ENCODE peak calls at places on chromosomes 16 and 17, in six cellular contexts. One of them, this sample, is unnamed.

GRCh38 chr16:87808108-87808507 is 42.3 kb upstream of the KLHDC4 start:
- DNase-seq in mesenchymal stem cell: no peak
- DNase-seq in H9: no peak
- DNase-seq in astrocyte: no peak
- DNase-seq in neuronal stem cell: no peak
- DNase-seq in MM.1S: no peak
- DNase-seq in this sample: no peak

GRCh38 chr16:46980926-46981325 is 7.5 kb upstream of the DNAJA2 start:
- DNase-seq in astrocyte: no peak
- DNase-seq in MM.1S: no peak
- DNase-seq in H9: no peak
- DNase-seq in mesenchymal stem cell: no peak
- DNase-seq in neuronal stem cell: no peak
- DNase-seq in this sample: no peak

GRCh38 chr17:44137891-44138709 is 3.6 kb upstream of the HROB start:
- DNase-seq in astrocyte: peak
- DNase-seq in H9: peak
- DNase-seq in mesenchymal stem cell: peak
- DNase-seq in MM.1S: no peak
- DNase-seq in neuronal stem cell: peak
- DNase-seq in this sample: peak

GRCh38 chr16:65154321-65154720 is 32.5 kb upstream of the CDH11 start:
- DNase-seq in neuronal stem cell: peak
- DNase-seq in H9: peak
- DNase-seq in MM.1S: no peak
- DNase-seq in astrocyte: peak
- DNase-seq in mesenchymal stem cell: peak
- DNase-seq in this sample: no peak

GRCh38 chr16:86874141-86874540 is 295.8 kb downstream of the FOXL1 start:
- DNase-seq in neuronal stem cell: no peak
- DNase-seq in astrocyte: no peak
- DNase-seq in mesenchymal stem cell: peak
- DNase-seq in MM.1S: no peak
- DNase-seq in H9: peak
- DNase-seq in this sample: no peak

GRCh38 chr16:15708096-15708495 is 58.1 kb downstream of the NDE1 start:
- DNase-seq in mesenchymal stem cell: peak
- DNase-seq in astrocyte: peak
- DNase-seq in H9: no peak
- DNase-seq in MM.1S: no peak
- DNase-seq in neuronal stem cell: no peak
- DNase-seq in this sample: no peak

GRCh38 chr16:73023752-73024570 is 24.0 kb downstream of the ZFHX3 start:
- DNase-seq in mesenchymal stem cell: no peak
- DNase-seq in H9: no peak
- DNase-seq in MM.1S: no peak
- DNase-seq in neuronal stem cell: no peak
- DNase-seq in astrocyte: no peak
- DNase-seq in this sample: no peak

GRCh38 chr17:10737168-10737622 is 7.4 kb upstream of the TMEM220 start:
- DNase-seq in neuronal stem cell: no peak
- DNase-seq in H9: peak
- DNase-seq in MM.1S: peak
- DNase-seq in astrocyte: peak
- DNase-seq in mesenchymal stem cell: peak
- DNase-seq in this sample: no peak

GRCh38 chr16:3022697-3023414 is 886 bp downstream of the HCFC1R1 start:
- DNase-seq in neuronal stem cell: no peak
- DNase-seq in mesenchymal stem cell: peak
- DNase-seq in MM.1S: peak
- DNase-seq in astrocyte: no peak
- DNase-seq in H9: no peak
- DNase-seq in this sample: no peak

GRCh38 chr16:89257281-89257731 is 39.8 kb downstream of the ZNF778 start:
- DNase-seq in neuronal stem cell: no peak
- DNase-seq in mesenchymal stem cell: no peak
- DNase-seq in H9: peak
- DNase-seq in astrocyte: no peak
- DNase-seq in MM.1S: no peak
- DNase-seq in this sample: no peak

GRCh38 chr17:58693751-58694150 is 1.3 kb downstream of the RAD51C start:
- DNase-seq in H9: no peak
- DNase-seq in neuronal stem cell: no peak
- DNase-seq in mesenchymal stem cell: no peak
- DNase-seq in MM.1S: no peak
- DNase-seq in astrocyte: no peak
- DNase-seq in this sample: no peak
- H3K9ac ChIP-seq in H9: no peak
- H3K9ac ChIP-seq in neuronal stem cell: no peak
- H3K9ac ChIP-seq in mesenchymal stem cell: peak
- H3K9ac ChIP-seq in MM.1S: no peak
- H3K9ac ChIP-seq in astrocyte: peak
- H3K9ac ChIP-seq in this sample: peak

GRCh38 chr16:1379054-1379862 is 27.5 kb downstream of the GNPTG start:
- DNase-seq in H9: no peak
- DNase-seq in astrocyte: peak
- DNase-seq in mesenchymal stem cell: peak
- DNase-seq in MM.1S: peak
- DNase-seq in neuronal stem cell: peak
- DNase-seq in this sample: peak
- H3K9ac ChIP-seq in H9: peak
- H3K9ac ChIP-seq in astrocyte: peak
- H3K9ac ChIP-seq in mesenchymal stem cell: peak
- H3K9ac ChIP-seq in MM.1S: peak
- H3K9ac ChIP-seq in neuronal stem cell: peak
- H3K9ac ChIP-seq in this sample: peak

DNA sequence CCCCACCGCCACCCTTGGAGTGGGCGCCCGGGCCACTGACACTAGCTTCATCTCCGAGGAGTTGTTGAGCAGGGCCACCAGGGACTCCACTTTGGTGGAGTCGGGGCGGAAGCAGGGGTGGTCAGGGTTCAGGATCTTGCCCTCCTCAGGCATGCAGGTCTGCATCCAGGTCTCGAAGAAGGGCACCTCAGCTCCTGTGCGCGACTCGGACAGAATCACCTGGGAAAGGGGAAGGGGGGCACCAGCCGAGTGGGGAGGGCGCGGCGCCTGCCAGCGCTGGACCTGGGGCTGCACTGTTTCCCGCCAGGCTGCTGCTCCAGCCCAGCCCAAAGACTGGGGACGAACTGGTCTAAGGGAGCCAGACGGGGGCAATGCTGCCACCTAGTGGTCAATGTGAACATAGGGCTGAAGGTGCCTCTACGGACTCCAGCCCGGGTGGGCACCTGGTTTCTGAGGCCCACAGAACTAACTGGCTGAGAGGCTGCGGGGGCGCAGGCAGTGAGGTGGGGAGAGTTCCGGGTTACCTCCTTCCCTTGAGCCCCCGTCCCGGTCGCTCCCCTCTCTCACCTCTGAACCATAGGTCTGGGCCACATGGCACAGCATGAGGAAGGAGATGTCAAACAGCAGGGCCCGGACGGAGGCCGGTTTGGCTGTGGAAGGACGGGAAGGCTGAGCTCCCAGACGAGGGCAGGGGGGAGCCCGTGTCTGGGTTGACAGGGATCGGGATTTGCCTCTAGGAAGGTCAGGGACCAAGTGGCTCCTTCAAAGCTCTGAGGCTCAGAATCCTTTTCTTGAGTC is 11.8 kb downstream of the CSF3 start:
- DNase-seq in H9: peak
- DNase-seq in MM.1S: peak
- DNase-seq in neuronal stem cell: peak
- DNase-seq in astrocyte: peak
- DNase-seq in mesenchymal stem cell: peak
- DNase-seq in this sample: peak
- H3K9ac ChIP-seq in H9: no peak
- H3K9ac ChIP-seq in MM.1S: no peak
- H3K9ac ChIP-seq in neuronal stem cell: no peak
- H3K9ac ChIP-seq in astrocyte: no peak
- H3K9ac ChIP-seq in mesenchymal stem cell: peak
- H3K9ac ChIP-seq in this sample: peak

GRCh38 chr17:65743313-65743665 is 181.8 kb upstream of the AXIN2 start:
- DNase-seq in neuronal stem cell: no peak
- DNase-seq in mesenchymal stem cell: no peak
- DNase-seq in astrocyte: peak
- DNase-seq in MM.1S: no peak
- DNase-seq in H9: no peak
- DNase-seq in this sample: no peak
- H3K9ac ChIP-seq in neuronal stem cell: no peak
- H3K9ac ChIP-seq in mesenchymal stem cell: peak
- H3K9ac ChIP-seq in astrocyte: peak
- H3K9ac ChIP-seq in MM.1S: no peak
- H3K9ac ChIP-seq in H9: no peak
- H3K9ac ChIP-seq in this sample: no peak

DNA sequence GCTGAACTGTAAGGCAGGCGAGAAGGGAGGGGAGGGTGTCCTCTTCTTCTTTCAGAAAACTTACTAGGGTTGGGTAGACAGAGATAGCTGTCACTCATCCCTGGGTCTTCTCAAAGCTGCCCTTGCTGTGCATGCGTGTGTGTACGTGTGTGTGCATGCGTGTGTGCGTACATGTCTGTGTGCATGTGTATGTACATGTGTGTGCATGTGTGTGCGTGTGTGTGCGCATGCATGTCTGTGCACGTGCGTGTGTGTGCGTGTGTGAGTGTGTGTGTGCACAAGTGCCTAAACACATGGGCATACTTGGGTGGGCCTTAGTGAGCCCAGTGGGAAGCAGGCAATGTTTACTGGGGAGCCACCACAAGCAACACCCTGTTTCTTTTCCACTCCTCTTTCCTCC is 154.8 kb upstream of the TNRC6C start:
- DNase-seq in H9: no peak
- DNase-seq in MM.1S: no peak
- DNase-seq in mesenchymal stem cell: no peak
- DNase-seq in neuronal stem cell: no peak
- DNase-seq in astrocyte: no peak
- DNase-seq in this sample: no peak
- H3K9ac ChIP-seq in H9: no peak
- H3K9ac ChIP-seq in MM.1S: no peak
- H3K9ac ChIP-seq in mesenchymal stem cell: no peak
- H3K9ac ChIP-seq in neuronal stem cell: peak
- H3K9ac ChIP-seq in astrocyte: no peak
- H3K9ac ChIP-seq in this sample: no peak

GRCh38 chr17:50920041-50920410 is 53.9 kb upstream of the TOB1 start:
- DNase-seq in mesenchymal stem cell: no peak
- DNase-seq in H9: no peak
- DNase-seq in neuronal stem cell: no peak
- DNase-seq in astrocyte: no peak
- DNase-seq in MM.1S: no peak
- DNase-seq in this sample: no peak

GRCh38 chr17:50917418-50917743 is 51.2 kb upstream of the TOB1 start:
- DNase-seq in mesenchymal stem cell: no peak
- DNase-seq in H9: peak
- DNase-seq in astrocyte: no peak
- DNase-seq in neuronal stem cell: no peak
- DNase-seq in MM.1S: no peak
- DNase-seq in this sample: no peak

GRCh38 chr17:50919321-50920040 is 53.3 kb upstream of the TOB1 start:
- DNase-seq in mesenchymal stem cell: peak
- DNase-seq in H9: peak
- DNase-seq in MM.1S: peak
- DNase-seq in astrocyte: peak
- DNase-seq in neuronal stem cell: peak
- DNase-seq in this sample: no peak

GRCh38 chr17:50918071-50918932 is 52.1 kb upstream of the TOB1 start:
- DNase-seq in neuronal stem cell: no peak
- DNase-seq in H9: no peak
- DNase-seq in MM.1S: no peak
- DNase-seq in mesenchymal stem cell: no peak
- DNase-seq in astrocyte: no peak
- DNase-seq in this sample: no peak

GRCh38 chr17:50918933-50919296 is 52.8 kb upstream of the TOB1 start:
- DNase-seq in neuronal stem cell: no peak
- DNase-seq in mesenchymal stem cell: peak
- DNase-seq in H9: no peak
- DNase-seq in MM.1S: no peak
- DNase-seq in astrocyte: peak
- DNase-seq in this sample: no peak
- H3K9ac ChIP-seq in neuronal stem cell: no peak
- H3K9ac ChIP-seq in mesenchymal stem cell: peak
- H3K9ac ChIP-seq in H9: no peak
- H3K9ac ChIP-seq in MM.1S: peak
- H3K9ac ChIP-seq in astrocyte: peak
- H3K9ac ChIP-seq in this sample: no peak

GRCh38 chr17:78972507-78973105 is 7.1 kb downstream of the LGALS3BP start:
- DNase-seq in mesenchymal stem cell: no peak
- DNase-seq in MM.1S: no peak
- DNase-seq in H9: no peak
- DNase-seq in neuronal stem cell: no peak
- DNase-seq in astrocyte: no peak
- DNase-seq in this sample: no peak

GRCh38 chr17:78973196-78973595 is 6.5 kb downstream of the LGALS3BP start:
- DNase-seq in MM.1S: no peak
- DNase-seq in neuronal stem cell: peak
- DNase-seq in mesenchymal stem cell: no peak
- DNase-seq in astrocyte: no peak
- DNase-seq in H9: peak
- DNase-seq in this sample: no peak

GRCh38 chr17:78971764-78972506 is 7.8 kb downstream of the LGALS3BP start:
- DNase-seq in H9: peak
- DNase-seq in neuronal stem cell: no peak
- DNase-seq in mesenchymal stem cell: no peak
- DNase-seq in astrocyte: no peak
- DNase-seq in MM.1S: no peak
- DNase-seq in this sample: no peak

GRCh38 chr17:78969865-78970264 is 9.9 kb downstream of the LGALS3BP start:
- DNase-seq in MM.1S: no peak
- DNase-seq in mesenchymal stem cell: no peak
- DNase-seq in H9: no peak
- DNase-seq in neuronal stem cell: no peak
- DNase-seq in astrocyte: no peak
- DNase-seq in this sample: no peak

GRCh38 chr17:78970834-78971763 is 8.6 kb downstream of the LGALS3BP start:
- DNase-seq in neuronal stem cell: peak
- DNase-seq in H9: peak
- DNase-seq in MM.1S: peak
- DNase-seq in mesenchymal stem cell: peak
- DNase-seq in astrocyte: peak
- DNase-seq in this sample: no peak
- H3K9ac ChIP-seq in neuronal stem cell: peak
- H3K9ac ChIP-seq in H9: no peak
- H3K9ac ChIP-seq in MM.1S: no peak
- H3K9ac ChIP-seq in mesenchymal stem cell: peak
- H3K9ac ChIP-seq in astrocyte: no peak
- H3K9ac ChIP-seq in this sample: peak

GRCh38 chr16:28196331-28196987 is 15.3 kb downstream of the XPO6 start:
- DNase-seq in astrocyte: no peak
- DNase-seq in MM.1S: no peak
- DNase-seq in mesenchymal stem cell: no peak
- DNase-seq in H9: no peak
- DNase-seq in neuronal stem cell: no peak
- DNase-seq in this sample: no peak
- H3K9ac ChIP-seq in astrocyte: no peak
- H3K9ac ChIP-seq in MM.1S: no peak
- H3K9ac ChIP-seq in mesenchymal stem cell: no peak
- H3K9ac ChIP-seq in H9: no peak
- H3K9ac ChIP-seq in neuronal stem cell: no peak
- H3K9ac ChIP-seq in this sample: no peak